ENCODE peak calls at places on chromosome 11, in seven cellular contexts. One of them, this sample, is unnamed. For H3K36me3, the result is how much of the 10 kb centered on the place peaks cover.

GRCh38 chr11:6315811-6316425 is 4.4 kb downstream of the CAVIN3 start:
- DNase-seq in CD8-positive, alpha-beta memory T cell: no peak
- DNase-seq in brain microvascular endothelial cell: peak
- DNase-seq in GM23248: peak
- DNase-seq in GM23338: peak
- DNase-seq in effector memory CD4-positive, alpha-beta T cell: no peak
- DNase-seq in endodermal cell: peak
- DNase-seq in this sample: peak

GRCh38 chr11:77851513-77851912 is 30.6 kb downstream of the AAMDC start:
- DNase-seq in effector memory CD4-positive, alpha-beta T cell: no peak
- DNase-seq in endodermal cell: no peak
- DNase-seq in brain microvascular endothelial cell: no peak
- DNase-seq in GM23338: no peak
- DNase-seq in GM23248: no peak
- DNase-seq in CD8-positive, alpha-beta memory T cell: no peak
- DNase-seq in this sample: no peak

GRCh38 chr11:73342633-73343032 is 33.6 kb upstream of the RELT start:
- DNase-seq in GM23338: peak
- DNase-seq in CD8-positive, alpha-beta memory T cell: no peak
- DNase-seq in endodermal cell: no peak
- DNase-seq in effector memory CD4-positive, alpha-beta T cell: no peak
- DNase-seq in GM23248: peak
- DNase-seq in brain microvascular endothelial cell: no peak
- DNase-seq in this sample: no peak

GRCh38 chr11:119684361-119685072 is 44.5 kb downstream of the NECTIN1 start:
- DNase-seq in brain microvascular endothelial cell: peak
- DNase-seq in CD8-positive, alpha-beta memory T cell: no peak
- DNase-seq in effector memory CD4-positive, alpha-beta T cell: no peak
- DNase-seq in GM23248: peak
- DNase-seq in GM23338: no peak
- DNase-seq in endodermal cell: peak
- DNase-seq in this sample: no peak

GRCh38 chr11:85787809-85788805 is 22.8 kb downstream of the SYTL2 start:
- DNase-seq in GM23248: peak
- DNase-seq in endodermal cell: no peak
- DNase-seq in effector memory CD4-positive, alpha-beta T cell: no peak
- DNase-seq in brain microvascular endothelial cell: no peak
- DNase-seq in CD8-positive, alpha-beta memory T cell: no peak
- DNase-seq in GM23338: peak
- DNase-seq in this sample: no peak

GRCh38 chr11:135008001-135008405 is 596.0 kb upstream of the B3GAT1 start:
- DNase-seq in CD8-positive, alpha-beta memory T cell: no peak
- DNase-seq in GM23248: no peak
- DNase-seq in brain microvascular endothelial cell: no peak
- DNase-seq in GM23338: no peak
- DNase-seq in endodermal cell: no peak
- DNase-seq in effector memory CD4-positive, alpha-beta T cell: no peak
- DNase-seq in this sample: no peak

GRCh38 chr11:76371170-76371569 is 9.8 kb downstream of the THAP12 start:
- DNase-seq in endodermal cell: no peak
- DNase-seq in effector memory CD4-positive, alpha-beta T cell: no peak
- DNase-seq in GM23338: no peak
- DNase-seq in CD8-positive, alpha-beta memory T cell: no peak
- DNase-seq in brain microvascular endothelial cell: peak
- DNase-seq in GM23248: peak
- DNase-seq in this sample: no peak

GRCh38 chr11:56845121-56845732 is 96.7 kb upstream of the OR9G4 start:
- DNase-seq in brain microvascular endothelial cell: no peak
- DNase-seq in CD8-positive, alpha-beta memory T cell: no peak
- DNase-seq in GM23248: no peak
- DNase-seq in effector memory CD4-positive, alpha-beta T cell: no peak
- DNase-seq in GM23338: no peak
- DNase-seq in endodermal cell: no peak
- DNase-seq in this sample: no peak

GRCh38 chr11:67267188-67268035 is 1.1 kb downstream of the GRK2 start:
- DNase-seq in brain microvascular endothelial cell: no peak
- DNase-seq in GM23338: no peak
- DNase-seq in GM23248: no peak
- DNase-seq in CD8-positive, alpha-beta memory T cell: no peak
- DNase-seq in effector memory CD4-positive, alpha-beta T cell: no peak
- DNase-seq in endodermal cell: no peak
- DNase-seq in this sample: peak

GRCh38 chr11:129023968-129024676 is 81.5 kb upstream of the TP53AIP1 start:
- DNase-seq in brain microvascular endothelial cell: peak
- DNase-seq in CD8-positive, alpha-beta memory T cell: no peak
- DNase-seq in GM23248: no peak
- DNase-seq in GM23338: peak
- DNase-seq in effector memory CD4-positive, alpha-beta T cell: no peak
- DNase-seq in endodermal cell: peak
- DNase-seq in this sample: no peak

GRCh38 chr11:119615003-119615878 is 113.8 kb downstream of the NECTIN1 start:
- DNase-seq in GM23338: no peak
- DNase-seq in GM23248: peak
- DNase-seq in CD8-positive, alpha-beta memory T cell: no peak
- DNase-seq in effector memory CD4-positive, alpha-beta T cell: no peak
- DNase-seq in brain microvascular endothelial cell: peak
- DNase-seq in endodermal cell: no peak
- DNase-seq in this sample: no peak

GRCh38 chr11:14499178-14499559 is 442 bp downstream of the COPB1 start:
- DNase-seq in GM23248: peak
- DNase-seq in GM23338: peak
- DNase-seq in CD8-positive, alpha-beta memory T cell: no peak
- DNase-seq in endodermal cell: no peak
- DNase-seq in effector memory CD4-positive, alpha-beta T cell: no peak
- DNase-seq in brain microvascular endothelial cell: no peak
- DNase-seq in this sample: no peak

GRCh38 chr11:126538071-126538470 is 182.6 kb downstream of the ST3GAL4 start:
- DNase-seq in brain microvascular endothelial cell: no peak
- DNase-seq in CD8-positive, alpha-beta memory T cell: no peak
- DNase-seq in GM23248: no peak
- DNase-seq in endodermal cell: no peak
- DNase-seq in effector memory CD4-positive, alpha-beta T cell: no peak
- DNase-seq in GM23338: no peak
- DNase-seq in this sample: no peak

GRCh38 chr11:105991888-105992287 is 30.2 kb downstream of the MSANTD4 start:
- DNase-seq in effector memory CD4-positive, alpha-beta T cell: no peak
- DNase-seq in GM23338: no peak
- DNase-seq in endodermal cell: no peak
- DNase-seq in GM23248: no peak
- DNase-seq in brain microvascular endothelial cell: no peak
- DNase-seq in CD8-positive, alpha-beta memory T cell: no peak
- DNase-seq in this sample: no peak

DNA sequence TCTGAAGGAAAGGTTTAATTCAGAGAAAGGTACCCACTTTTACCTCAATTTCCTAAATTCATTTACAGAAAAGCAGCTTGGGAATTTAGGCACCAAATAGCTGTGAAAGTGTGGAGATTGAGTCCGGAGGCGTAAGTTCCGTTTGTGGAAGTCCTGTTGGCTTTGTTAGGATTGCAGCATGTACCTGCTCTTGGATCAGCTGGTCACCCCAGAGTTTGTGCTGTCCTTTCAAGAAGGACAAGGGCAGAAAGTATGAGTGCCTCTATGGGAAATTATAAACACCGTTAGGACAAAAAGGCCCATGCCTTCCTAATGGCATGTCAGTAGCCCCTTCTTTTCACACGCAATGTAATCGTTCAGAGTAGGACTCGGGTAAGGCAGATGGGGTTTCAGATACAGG is 97.8 kb downstream of the SCN3B start:
- DNase-seq in GM23248: no peak
- DNase-seq in endodermal cell: no peak
- DNase-seq in brain microvascular endothelial cell: no peak
- DNase-seq in effector memory CD4-positive, alpha-beta T cell: no peak
- DNase-seq in CD8-positive, alpha-beta memory T cell: no peak
- DNase-seq in GM23338: no peak
- DNase-seq in this sample: no peak
- H3K27ac ChIP-seq in GM23248: no peak
- H3K27ac ChIP-seq in endodermal cell: no peak
- H3K27ac ChIP-seq in brain microvascular endothelial cell: no peak
- H3K27ac ChIP-seq in effector memory CD4-positive, alpha-beta T cell: no peak
- H3K27ac ChIP-seq in CD8-positive, alpha-beta memory T cell: no peak
- H3K27ac ChIP-seq in GM23338: no peak
- H3K27ac ChIP-seq in this sample: no peak

DNA sequence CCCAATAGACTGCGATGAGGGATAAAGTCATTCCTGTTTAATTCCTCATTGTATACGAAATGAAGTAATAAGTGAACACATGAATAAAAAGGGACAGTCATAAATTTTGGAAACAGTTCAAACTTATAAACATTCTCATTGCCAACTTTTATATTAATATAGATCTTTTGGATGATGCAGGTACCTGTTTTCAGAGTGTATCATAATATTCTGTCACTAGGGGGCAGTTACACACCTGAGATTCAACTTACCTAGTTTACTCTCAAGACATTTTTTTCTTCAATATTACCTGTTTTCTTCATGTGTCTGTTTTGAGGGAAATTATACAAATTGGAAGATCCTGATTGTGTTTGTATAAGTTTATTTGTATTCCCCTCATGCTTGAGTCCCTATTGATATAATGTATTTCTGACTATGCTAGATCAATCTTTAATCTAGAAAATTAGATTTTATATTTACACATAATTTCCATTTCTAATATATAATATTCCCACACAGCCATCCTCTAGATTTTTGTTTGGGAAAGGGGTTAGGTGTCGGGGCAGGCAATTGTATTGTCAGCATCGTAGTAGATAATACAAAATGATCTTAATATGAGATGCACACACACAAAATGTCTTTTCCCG is 18.3 kb downstream of the FDX1 start:
- DNase-seq in endodermal cell: no peak
- DNase-seq in GM23248: no peak
- DNase-seq in CD8-positive, alpha-beta memory T cell: no peak
- DNase-seq in GM23338: peak
- DNase-seq in brain microvascular endothelial cell: no peak
- DNase-seq in effector memory CD4-positive, alpha-beta T cell: no peak
- DNase-seq in this sample: peak
- H3K36me3 ChIP-seq in endodermal cell: under half
- H3K36me3 ChIP-seq in GM23248: under half
- H3K36me3 ChIP-seq in CD8-positive, alpha-beta memory T cell: under half
- H3K36me3 ChIP-seq in GM23338: under half
- H3K36me3 ChIP-seq in brain microvascular endothelial cell: under half
- H3K36me3 ChIP-seq in effector memory CD4-positive, alpha-beta T cell: under half
- H3K36me3 ChIP-seq in this sample: under half

DNA sequence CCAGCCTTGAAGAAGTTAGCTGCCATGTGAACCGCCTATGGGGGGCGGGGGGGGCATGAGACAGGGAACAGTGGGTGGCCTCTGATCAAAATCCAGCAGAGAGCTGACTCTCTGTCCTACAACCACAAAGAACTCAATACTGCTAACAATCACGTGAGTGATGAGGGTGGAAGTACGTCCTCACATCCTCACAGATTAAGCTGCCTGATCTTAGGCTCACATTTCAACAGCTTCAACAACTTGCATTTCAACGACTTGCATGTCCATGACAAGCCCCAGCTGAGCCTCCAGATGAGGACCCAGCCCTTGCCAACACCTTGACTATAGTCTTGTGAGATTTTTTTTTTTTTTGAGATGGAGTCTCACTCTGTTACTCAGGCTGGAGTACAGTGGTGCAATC is 51.6 kb downstream of the CLMP start:
- DNase-seq in GM23248: no peak
- DNase-seq in endodermal cell: no peak
- DNase-seq in effector memory CD4-positive, alpha-beta T cell: no peak
- DNase-seq in CD8-positive, alpha-beta memory T cell: no peak
- DNase-seq in brain microvascular endothelial cell: no peak
- DNase-seq in GM23338: no peak
- DNase-seq in this sample: no peak
- H3K27ac ChIP-seq in GM23248: peak
- H3K27ac ChIP-seq in endodermal cell: no peak
- H3K27ac ChIP-seq in effector memory CD4-positive, alpha-beta T cell: no peak
- H3K27ac ChIP-seq in CD8-positive, alpha-beta memory T cell: no peak
- H3K27ac ChIP-seq in brain microvascular endothelial cell: no peak
- H3K27ac ChIP-seq in GM23338: no peak
- H3K27ac ChIP-seq in this sample: no peak

GRCh38 chr11:63897459-63898156 is 19.4 kb downstream of the RCOR2 start:
- DNase-seq in CD8-positive, alpha-beta memory T cell: no peak
- DNase-seq in GM23248: no peak
- DNase-seq in GM23338: no peak
- DNase-seq in effector memory CD4-positive, alpha-beta T cell: no peak
- DNase-seq in brain microvascular endothelial cell: no peak
- DNase-seq in endodermal cell: no peak
- DNase-seq in this sample: no peak
- H3K36me3 ChIP-seq in CD8-positive, alpha-beta memory T cell: half or more
- H3K36me3 ChIP-seq in GM23248: under half
- H3K36me3 ChIP-seq in GM23338: under half
- H3K36me3 ChIP-seq in effector memory CD4-positive, alpha-beta T cell: half or more
- H3K36me3 ChIP-seq in brain microvascular endothelial cell: half or more
- H3K36me3 ChIP-seq in endodermal cell: half or more
- H3K36me3 ChIP-seq in this sample: half or more